ENCODE peak calls at places on chromosomes 12 and 14, in ten cellular contexts. A is stimulated activated CD8-positive, alpha-beta memory T cell treated with anti-CD3 and anti-CD28 coated beads, Interleukin-2, amount 100 ng/mL, for 1 hour; I is activated naive CD8-positive, alpha-beta T cell treated with anti-CD3 and anti-CD28 coated beads, Interleukin-2, amount 10 ng/mL, durations not matched to agents 7 days and 5 days; E is body of pancreas; S is Ammon's horn; Y is fibroblast of gingiva; R is activated CD4-positive, alpha-beta T cell treated with anti-CD3 and anti-CD28 coated beads, Interleukin-2, amount 50 U/mL, for 24 hours; H is coronary artery; N is dorsolateral prefrontal cortex; D is iris pigment epithelial cell. M is an unnamed sample.

GRCh38 chr12:12715128-12715458 is 2.1 kb upstream of the CDKN1B start:
- DNase-seq in A (no peak), I (no peak), E (no peak), S (no peak), Y (no peak), R (no peak), H (no peak), N (no peak), D (no peak), M (no peak)

GRCh38 chr12:47828967-47829482 is 9.3 kb upstream of the HDAC7 start:
- DNase-seq in A (no peak), I (no peak), E (peak), S (no peak), Y (peak), R (no peak), H (peak), N (no peak), D (peak), M (peak)

GRCh38 chr12:19771858-19772257 is 332.6 kb downstream of the AEBP2 start:
- DNase-seq in A (no peak), I (no peak), E (no peak), S (no peak), Y (peak), R (no peak), H (no peak), N (no peak), D (peak), M (no peak)

GRCh38 chr12:92288533-92288932 is 142.9 kb upstream of the BTG1 start:
- DNase-seq in A (no peak), I (no peak), E (no peak), S (peak), Y (no peak), R (no peak), H (no peak), N (peak), D (no peak), M (no peak)

GRCh38 chr14:64910847-64911495 is 3.3 kb upstream of the CHURC1 start:
- DNase-seq in A (no peak), I (no peak), E (no peak), S (peak), Y (peak), R (no peak), H (no peak), N (no peak), D (peak), M (no peak)

GRCh38 chr14:35355981-35356839 is 48.3 kb downstream of the NFKBIA start:
- DNase-seq in A (no peak), I (no peak), E (no peak), S (no peak), Y (no peak), R (no peak), H (no peak), N (no peak), D (peak), M (no peak)

GRCh38 chr12:49365542-49365941 is 1.7 kb upstream of the SPATS2 start:
- DNase-seq in A (no peak), I (no peak), E (no peak), S (no peak), Y (peak), R (no peak), H (no peak), N (no peak), D (peak), M (no peak)

GRCh38 chr14:54220122-54220691 is 176.6 kb upstream of the CDKN3 start:
- DNase-seq in A (no peak), I (no peak), E (no peak), S (no peak), Y (no peak), R (no peak), H (no peak), N (no peak), D (no peak), M (no peak)

GRCh38 chr12:100403446-100403845 is 46.6 kb downstream of the SLC17A8 start:
- DNase-seq in A (no peak), I (no peak), E (no peak), S (no peak), Y (no peak), R (no peak), H (no peak), N (no peak), D (peak), M (no peak)

GRCh38 chr14:51848120-51848519 is 12.3 kb upstream of the GNG2 start:
- DNase-seq in A (no peak), I (no peak), E (no peak), S (no peak), Y (no peak), R (no peak), H (no peak), N (no peak), D (no peak), M (no peak)

GRCh38 chr12:32455607-32456063 is 56.3 kb downstream of the FGD4 start:
- DNase-seq in A (no peak), I (no peak), E (no peak), S (peak), Y (peak), R (no peak), H (no peak), N (no peak), D (peak), M (no peak)

GRCh38 chr12:109347579-109347978 is at the start of gene MYO1H:
- DNase-seq in A (no peak), I (no peak), E (no peak), S (no peak), Y (no peak), R (no peak), H (no peak), N (no peak), D (no peak), M (no peak)

GRCh38 chr14:98931911-98932310 is 340.1 kb downstream of the BCL11B start:
- DNase-seq in A (peak), I (peak), E (no peak), S (no peak), Y (no peak), R (peak), H (no peak), N (no peak), D (no peak), M (no peak)

GRCh38 chr12:68106160-68106559 is 53.4 kb downstream of the IFNG start:
- DNase-seq in A (no peak), I (no peak), E (no peak), S (no peak), Y (peak), R (no peak), H (no peak), N (no peak), D (peak), M (no peak)

GRCh38 chr12:68904351-68904982 is 28.5 kb downstream of the CPM start:
- DNase-seq in A (no peak), I (no peak), E (no peak), S (no peak), Y (peak), R (no peak), H (no peak), N (no peak), D (no peak), M (no peak)

GRCh38 chr12:49703647-49704137 is 3.5 kb downstream of the FMNL3 start:
- DNase-seq in A (peak), I (no peak), E (no peak), S (no peak), Y (no peak), R (no peak), H (no peak), N (no peak), D (peak), M (no peak)

GRCh38 chr14:67577909-67578749 is 21.9 kb downstream of the PIGH start:
- DNase-seq in A (no peak), I (peak), E (no peak), S (no peak), Y (no peak), R (no peak), H (no peak), N (peak), D (no peak), M (no peak)

GRCh38 chr12:113889806-113890581 is 76.1 kb downstream of the RBM19 start:
- DNase-seq in A (no peak), I (no peak), E (no peak), S (peak), Y (no peak), R (no peak), H (no peak), N (no peak), D (no peak), M (no peak)

GRCh38 chr12:10069099-10069498 is 29.7 kb downstream of the CLEC1A start:
- DNase-seq in A (no peak), I (no peak), E (no peak), S (no peak), Y (no peak), R (no peak), H (no peak), N (no peak), D (peak), M (no peak)

GRCh38 chr14:102819790-102820330 is 42.6 kb downstream of the TRAF3 start:
- DNase-seq in A (no peak), I (no peak), E (no peak), S (peak), Y (no peak), R (no peak), H (no peak), N (no peak), D (peak), M (no peak)

GRCh38 chr14:58547649-58548048 is 90.1 kb upstream of the DACT1 start:
- DNase-seq in A (no peak), I (no peak), E (no peak), S (no peak), Y (no peak), R (no peak), H (no peak), N (no peak), D (no peak), M (no peak)

GRCh38 chr12:112130461-112130998 is 5.2 kb downstream of the TRAFD1 start:
- DNase-seq in A (no peak), I (no peak), E (no peak), S (no peak), Y (peak), R (no peak), H (no peak), N (no peak), D (peak), M (no peak)

GRCh38 chr12:13038491-13039161 is 5.6 kb upstream of the FAM234B start:
- DNase-seq in A (no peak), I (no peak), E (no peak), S (peak), Y (peak), R (no peak), H (no peak), N (no peak), D (peak), M (no peak)

M was measured in cardiac septum.